ENCODE peak calls at places on chromosomes 7 and 10, in six cellular contexts. U is AG09309, L is heart left ventricle, K is SK-N-SH, P is lower leg skin, H is IMR-90. N is an unnamed sample.

GRCh38 chr10:11014671-11015141 is 3.0 kb upstream of the CELF2 start:
- DNase-seq in U (no peak), L (peak), K (no peak), P (no peak), H (no peak), N (no peak)

GRCh38 chr10:36455481-36456119 is 669.8 kb upstream of the ANKRD30A start:
- DNase-seq in U (no peak), L (no peak), K (no peak), P (no peak), H (peak), N (no peak)

GRCh38 chr7:23061327-23061726 is 44.3 kb upstream of the KLHL7 start:
- DNase-seq in U (no peak), L (no peak), K (no peak), P (no peak), H (no peak), N (no peak)

GRCh38 chr7:79504607-79505389 is 51.3 kb upstream of the MAGI2 start:
- DNase-seq in U (no peak), L (no peak), K (no peak), P (no peak), H (peak), N (no peak)

GRCh38 chr7:99036531-99037175 is 107.3 kb downstream of the SMURF1 start:
- DNase-seq in U (no peak), L (no peak), K (peak), P (peak), H (peak), N (peak)

GRCh38 chr10:133309720-133310398 is 1.1 kb downstream of the ZNF511 start:
- DNase-seq in U (no peak), L (no peak), K (no peak), P (no peak), H (no peak), N (no peak)

GRCh38 chr7:64562621-64563275 is at the start of gene ZNF680:
- DNase-seq in U (peak), L (peak), K (peak), P (peak), H (peak), N (peak)

GRCh38 chr10:43249151-43249961 is 17.5 kb downstream of the RASGEF1A start:
- DNase-seq in U (no peak), L (peak), K (peak), P (peak), H (no peak), N (no peak)

GRCh38 chr7:127619681-127620405 is 1.9 kb upstream of the PAX4 start:
- DNase-seq in U (no peak), L (no peak), K (peak), P (no peak), H (no peak), N (no peak)

GRCh38 chr7:105408791-105409410 is 20.2 kb upstream of the SRPK2 start:
- DNase-seq in U (no peak), L (no peak), K (no peak), P (no peak), H (peak), N (no peak)

GRCh38 chr10:92142949-92143348 is 147.9 kb downstream of the CPEB3 start:
- DNase-seq in U (no peak), L (no peak), K (no peak), P (no peak), H (no peak), N (no peak)

GRCh38 chr7:47361746-47362215 is 220.1 kb downstream of the TNS3 start:
- DNase-seq in U (peak), L (peak), K (no peak), P (peak), H (peak), N (no peak)

GRCh38 chr10:72661436-72661835 is 30.5 kb upstream of the MCU start:
- DNase-seq in U (no peak), L (no peak), K (no peak), P (no peak), H (no peak), N (no peak)

GRCh38 chr7:50838675-50839377 is 56.1 kb upstream of the GRB10 start:
- DNase-seq in U (peak), L (peak), K (no peak), P (peak), H (peak), N (peak)

GRCh38 chr10:13684252-13684791 is 97.6 kb downstream of the PRPF18 start:
- DNase-seq in U (no peak), L (peak), K (no peak), P (peak), H (peak), N (peak)

GRCh38 chr7:105354383-105354782 is 34.3 kb downstream of the SRPK2 start:
- DNase-seq in U (no peak), L (no peak), K (no peak), P (no peak), H (no peak), N (no peak)

GRCh38 chr7:69695998-69696657 is 97.9 kb downstream of the AUTS2 start:
- DNase-seq in U (no peak), L (no peak), K (no peak), P (no peak), H (no peak), N (no peak)

GRCh38 chr10:4034907-4035581 is 250.0 kb upstream of the KLF6 start:
- DNase-seq in U (no peak), L (no peak), K (no peak), P (no peak), H (peak), N (no peak)

GRCh38 chr7:85186083-85186520 is 754 bp downstream of the SEMA3D start:
- DNase-seq in U (no peak), L (peak), K (peak), P (peak), H (peak), N (no peak)

GRCh38 chr7:95357623-95358022 is 33.3 kb upstream of the PON1 start:
- DNase-seq in U (no peak), L (no peak), K (no peak), P (no peak), H (no peak), N (no peak)

GRCh38 chr7:137081694-137082093 is 213.2 kb downstream of the CHRM2 start:
- DNase-seq in U (peak), L (peak), K (peak), P (peak), H (peak), N (no peak)

GRCh38 chr10:71213127-71213616 is 802 bp downstream of the UNC5B start:
- DNase-seq in U (peak), L (no peak), K (peak), P (peak), H (peak), N (peak)

GRCh38 chr10:4405828-4406227 is 420.2 kb upstream of the AKR1E2 start:
- DNase-seq in U (no peak), L (no peak), K (no peak), P (no peak), H (no peak), N (no peak)

GRCh38 chr10:132914732-132915131 is 27.6 kb downstream of the CFAP46 start:
- DNase-seq in U (no peak), L (no peak), K (no peak), P (no peak), H (no peak), N (no peak)

GRCh38 chr7:157565201-157565626 is 228.4 kb downstream of the DNAJB6 start:
- DNase-seq in U (no peak), L (no peak), K (no peak), P (no peak), H (no peak), N (no peak)

GRCh38 chr7:109456116-109456515 is 886.4 kb downstream of the DNAJB9 start:
- DNase-seq in U (no peak), L (no peak), K (peak), P (no peak), H (no peak), N (no peak)

GRCh38 chr10:88582806-88583583 is at the start of gene RNLS:
- DNase-seq in U (no peak), L (peak), K (peak), P (peak), H (peak), N (peak)

GRCh38 chr10:43118631-43119415 is 19.4 kb upstream of the CSGALNACT2 start:
- DNase-seq in U (no peak), L (no peak), K (no peak), P (no peak), H (no peak), N (no peak)

GRCh38 chr7:133530682-133531081 is 277.8 kb downstream of the EXOC4 start:
- DNase-seq in U (peak), L (no peak), K (no peak), P (no peak), H (peak), N (no peak)

DNA sequence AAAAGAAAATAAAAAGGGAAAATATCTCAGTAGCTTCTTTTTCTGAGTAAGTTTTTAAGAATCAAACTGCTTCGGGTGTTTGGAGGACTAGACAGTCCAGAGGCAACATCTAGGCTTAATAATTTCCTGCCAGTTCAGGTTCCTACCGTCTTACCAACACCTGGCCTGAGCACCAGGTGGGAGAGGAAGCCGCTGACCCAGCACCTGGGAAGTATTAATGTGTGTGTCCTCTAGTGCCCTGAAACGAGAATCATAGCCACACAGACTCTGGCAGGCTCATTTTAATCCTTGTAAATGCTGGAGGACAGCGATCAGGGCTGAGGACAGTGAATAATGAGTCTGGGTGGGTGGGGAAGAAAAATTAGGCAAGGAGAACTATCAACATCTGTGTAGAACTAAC is 137.4 kb downstream of the ZNF438 start:
- DNase-seq in U (no peak), L (no peak), K (no peak), P (no peak), H (no peak), N (no peak)
- H3K4me3 ChIP-seq in U (no peak), L (no peak), K (no peak), P (no peak), H (no peak), N (no peak)

DNA sequence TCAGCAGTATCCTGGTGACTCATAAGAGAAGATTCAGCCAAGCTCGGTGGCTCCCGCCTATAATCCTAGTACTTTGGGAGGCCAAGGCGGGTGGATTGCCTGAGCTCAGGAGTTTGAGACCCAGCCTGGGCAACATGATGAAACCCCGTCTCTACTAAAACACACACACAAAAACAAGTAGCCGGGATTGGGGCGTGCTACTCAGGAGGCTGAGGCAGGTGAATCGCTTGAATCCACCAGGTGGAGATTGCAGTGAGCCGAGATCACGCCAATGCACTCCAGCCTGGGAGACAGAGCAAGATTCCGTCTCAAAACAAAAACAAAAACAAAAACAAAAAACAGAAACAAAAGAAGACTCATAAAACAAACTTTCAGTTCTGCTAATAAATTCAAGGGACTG is 551.1 kb upstream of the POT1 start:
- DNase-seq in U (no peak), L (no peak), K (no peak), P (no peak), H (no peak), N (no peak)
- TF ChIP-seq CTCF in U (no peak), L (no peak), K (no peak), P (no peak), H (no peak), N (no peak)

GRCh38 chr10:79404690-79405131 is 40.7 kb downstream of the ZCCHC24 start:
- DNase-seq in U (no peak), L (peak), K (no peak), P (peak), H (no peak), N (no peak)

GRCh38 chr10:79404231-79404609 is 41.2 kb downstream of the ZCCHC24 start:
- DNase-seq in U (peak), L (peak), K (no peak), P (peak), H (peak), N (peak)

GRCh38 chr10:79402951-79403350 is 42.5 kb downstream of the ZCCHC24 start:
- DNase-seq in U (no peak), L (no peak), K (no peak), P (no peak), H (no peak), N (no peak)

GRCh38 chr10:79402625-79402946 is 42.8 kb downstream of the ZCCHC24 start:
- DNase-seq in U (no peak), L (no peak), K (no peak), P (no peak), H (no peak), N (no peak)

DNA sequence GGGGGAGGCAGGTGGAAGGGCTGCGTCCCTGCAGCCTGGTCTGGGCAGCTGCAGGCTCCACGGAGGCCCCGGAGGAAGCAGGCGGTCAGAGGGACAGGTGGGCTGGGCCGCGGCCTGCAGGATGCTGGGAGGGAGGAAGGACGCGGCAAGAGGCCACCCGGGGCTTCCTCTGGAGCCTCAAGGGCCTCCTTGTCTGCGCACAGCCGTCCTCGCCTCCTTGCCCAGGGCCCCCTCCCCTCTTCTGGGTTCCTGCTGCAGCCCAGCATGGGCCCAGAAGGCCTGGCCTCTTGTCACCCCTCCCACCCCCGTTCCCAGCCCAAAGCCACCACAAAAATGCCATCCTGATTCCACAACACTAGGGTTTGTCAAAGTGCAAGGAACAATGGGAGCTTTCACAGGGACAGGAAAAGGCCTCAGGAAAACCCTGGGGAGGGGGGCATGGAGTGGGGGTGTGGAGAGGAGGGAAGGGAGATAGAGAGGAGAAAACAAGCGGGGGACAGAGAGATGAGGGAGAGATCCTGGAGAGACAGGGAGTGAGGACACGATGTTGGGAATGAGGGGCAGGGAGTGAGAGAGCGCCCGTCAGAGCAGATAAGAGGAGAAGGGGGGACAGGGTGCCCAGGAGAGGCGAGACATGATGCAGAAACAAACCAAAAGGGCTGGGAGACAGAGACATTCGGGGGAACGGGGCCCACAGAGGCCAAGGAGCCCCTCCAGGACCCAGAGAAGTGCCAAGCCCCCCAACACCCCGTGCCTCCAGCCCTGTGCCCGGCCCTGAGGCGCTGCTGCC is 41.8 kb downstream of the ZCCHC24 start:
- DNase-seq in U (no peak), L (peak), K (no peak), P (peak), H (no peak), N (no peak)
- H3K4me3 ChIP-seq in U (no peak), L (no peak), K (no peak), P (no peak), H (no peak), N (peak)

GRCh38 chr10:103696411-103697145 is 158.8 kb downstream of the SH3PXD2A start:
- DNase-seq in U (peak), L (peak), K (peak), P (peak), H (peak), N (no peak)
- TF ChIP-seq CTCF in U (peak), L (peak), K (peak), P (no peak), H (peak), N (no peak)

DNA sequence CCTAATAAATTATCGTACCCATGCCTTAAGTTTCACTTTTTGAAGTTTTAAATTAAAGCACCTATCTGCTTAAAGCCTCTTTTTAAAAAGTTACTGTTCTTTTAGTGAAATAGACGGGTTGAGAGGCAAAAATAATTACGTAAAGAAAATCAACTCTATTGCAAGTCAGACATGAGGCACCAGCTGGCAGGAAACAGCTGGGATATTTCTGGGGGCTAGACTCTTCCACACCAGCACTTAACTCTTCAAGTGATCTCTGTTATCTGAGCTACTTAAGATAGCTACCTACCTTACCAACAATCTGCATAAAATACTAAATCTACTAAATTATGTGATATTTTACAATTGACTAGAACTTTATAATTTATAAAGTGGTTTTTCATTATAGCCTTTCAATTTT is 35.8 kb downstream of the GBF1 start:
- DNase-seq in U (no peak), L (no peak), K (peak), P (no peak), H (peak), N (no peak)
- H3K4me3 ChIP-seq in U (no peak), L (peak), K (peak), P (no peak), H (no peak), N (no peak)